ENCODE peak calls at places on chromosomes 11 and 22, in eight cellular contexts. M is tibial artery, X is pancreas, K is heart right ventricle, W is upper lobe of left lung, E is A549, L is left lung, G is ovary. Y is an unnamed sample. For H3K4me1, the result is how much of the 10 kb centered on the place peaks cover.

GRCh38 chr22:43895986-43896645 is 4.3 kb upstream of the PNPLA5 start:
- DNase-seq in M (no peak), X (no peak), K (no peak), W (no peak), E (no peak), L (no peak), G (no peak), Y (no peak)

GRCh38 chr11:8760896-8761295 is 78.3 kb downstream of the RPL27A start:
- DNase-seq in M (no peak), X (no peak), K (no peak), W (no peak), E (no peak), L (no peak), G (no peak), Y (no peak)

GRCh38 chr11:8258771-8259170 is 4.9 kb downstream of the LMO1 start:
- DNase-seq in M (no peak), X (no peak), K (no peak), W (peak), E (no peak), L (no peak), G (no peak), Y (peak)

GRCh38 chr11:117456027-117456720 is 128.5 kb downstream of the CEP164 start:
- DNase-seq in M (no peak), X (no peak), K (no peak), W (no peak), E (no peak), L (no peak), G (no peak), Y (no peak)

GRCh38 chr11:62794201-62794775 is 2.5 kb upstream of the TMEM223 start:
- DNase-seq in M (no peak), X (peak), K (no peak), W (no peak), E (no peak), L (no peak), G (no peak), Y (no peak)

GRCh38 chr11:130088909-130089668 is 19.4 kb downstream of the APLP2 start:
- DNase-seq in M (no peak), X (no peak), K (no peak), W (no peak), E (no peak), L (no peak), G (no peak), Y (no peak)

GRCh38 chr11:103344886-103345285 is 235.7 kb downstream of the DYNC2H1 start:
- DNase-seq in M (no peak), X (no peak), K (no peak), W (no peak), E (no peak), L (no peak), G (no peak), Y (no peak)

GRCh38 chr11:45922425-45923082 is at the start of gene LARGE2:
- DNase-seq in M (no peak), X (peak), K (no peak), W (peak), E (no peak), L (peak), G (no peak), Y (peak)

GRCh38 chr22:38462960-38463784 is 4.7 kb upstream of the KDELR3 start:
- DNase-seq in M (no peak), X (peak), K (peak), W (no peak), E (no peak), L (no peak), G (no peak), Y (peak)

GRCh38 chr11:63838150-63838681 is 694 bp upstream of the MARK2 start:
- DNase-seq in M (no peak), X (no peak), K (peak), W (no peak), E (no peak), L (no peak), G (peak), Y (no peak)
- H3K4me3 ChIP-seq in M (peak), X (no peak), K (peak), W (peak), E (peak), L (peak), G (peak), Y (peak)

GRCh38 chr11:3346587-3346986 is 32.4 kb downstream of the ZNF195 start:
- DNase-seq in M (no peak), X (peak), K (no peak), W (no peak), E (no peak), L (no peak), G (no peak), Y (no peak)
- TF ChIP-seq CTCF in M (no peak), X (no peak), K (no peak), W (no peak), E (no peak), L (no peak), G (no peak), Y (no peak)

DNA sequence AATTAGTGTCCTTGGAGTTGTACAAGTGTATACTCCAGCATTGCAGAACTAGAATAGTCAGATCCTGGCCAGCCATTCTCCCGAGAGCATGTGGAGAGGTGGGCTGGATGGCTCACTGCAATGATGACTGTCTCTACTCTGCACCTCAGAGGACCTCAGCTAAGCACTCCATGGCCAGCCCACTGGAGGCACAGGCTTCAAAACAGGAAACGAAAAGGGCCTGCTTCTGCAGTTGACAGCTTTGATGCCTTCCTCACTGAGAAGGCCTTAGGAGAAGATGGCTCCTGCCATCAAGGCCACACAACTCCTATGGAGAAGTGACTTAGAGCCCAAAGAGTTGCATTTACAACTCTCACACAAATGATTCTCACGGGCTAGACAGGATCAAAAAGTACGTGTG is 9.1 kb downstream of the POLD4 start:
- DNase-seq in M (no peak), X (no peak), K (no peak), W (no peak), E (no peak), L (no peak), G (no peak), Y (no peak)
- H3K4me1 ChIP-seq in M (under half), X (under half), K (under half), W (under half), E (under half), L (under half), G (under half), Y (under half)

DNA sequence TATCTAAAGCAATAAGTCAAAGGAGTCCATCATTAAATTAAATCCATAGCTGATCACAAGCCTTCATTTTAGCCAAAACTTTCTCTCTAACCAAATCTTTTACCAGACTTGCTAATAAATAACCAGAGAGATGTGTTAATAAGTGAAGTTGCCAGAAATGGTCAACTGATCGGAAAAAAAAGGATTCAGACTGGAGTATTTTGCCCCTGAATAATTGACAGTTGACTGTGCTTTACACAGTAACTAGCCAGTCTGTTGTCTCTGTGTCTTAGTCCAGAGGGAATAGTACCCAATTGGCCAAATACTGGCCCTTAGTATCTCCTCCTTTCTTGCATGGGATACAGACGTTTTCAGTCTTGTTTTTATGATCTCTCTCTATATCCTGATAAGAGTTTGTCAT is 75.2 kb downstream of the ZC3H12C start:
- DNase-seq in M (no peak), X (no peak), K (no peak), W (no peak), E (no peak), L (no peak), G (no peak), Y (no peak)
- H3K4me3 ChIP-seq in M (no peak), X (no peak), K (no peak), W (no peak), E (no peak), L (no peak), G (no peak), Y (no peak)

GRCh38 chr11:6817668-6818067 is 18.2 kb upstream of the OR6A2 start:
- DNase-seq in M (no peak), X (no peak), K (no peak), W (no peak), E (no peak), L (no peak), G (no peak), Y (no peak)
- TF ChIP-seq CTCF in M (no peak), X (no peak), K (no peak), W (no peak), E (no peak), L (no peak), G (no peak), Y (no peak)

GRCh38 chr22:20940178-20940790 is 23.1 kb downstream of the CRKL start:
- DNase-seq in M (no peak), X (no peak), K (no peak), W (no peak), E (no peak), L (no peak), G (no peak), Y (no peak)
- H3K4me1 ChIP-seq in M (under half), X (under half), K (half or more), W (half or more), E (under half), L (under half), G (under half), Y (half or more)

GRCh38 chr11:68313574-68314202 is 1.3 kb downstream of the LRP5 start:
- DNase-seq in M (no peak), X (peak), K (no peak), W (no peak), E (peak), L (no peak), G (no peak), Y (peak)

GRCh38 chr11:68309621-68310185 is 2.7 kb upstream of the LRP5 start:
- DNase-seq in M (no peak), X (no peak), K (no peak), W (no peak), E (no peak), L (no peak), G (no peak), Y (no peak)

GRCh38 chr11:68312780-68313573 is 586 bp downstream of the LRP5 start:
- DNase-seq in M (no peak), X (peak), K (no peak), W (no peak), E (no peak), L (no peak), G (no peak), Y (peak)

GRCh38 chr11:68312117-68312779 is at the start of gene LRP5:
- DNase-seq in M (no peak), X (peak), K (no peak), W (peak), E (no peak), L (no peak), G (peak), Y (peak)

GRCh38 chr11:68311155-68312116 is 955 bp upstream of the LRP5 start:
- DNase-seq in M (no peak), X (no peak), K (no peak), W (no peak), E (no peak), L (no peak), G (no peak), Y (peak)
- H3K4me3 ChIP-seq in M (no peak), X (no peak), K (peak), W (peak), E (peak), L (peak), G (peak), Y (peak)

DNA sequence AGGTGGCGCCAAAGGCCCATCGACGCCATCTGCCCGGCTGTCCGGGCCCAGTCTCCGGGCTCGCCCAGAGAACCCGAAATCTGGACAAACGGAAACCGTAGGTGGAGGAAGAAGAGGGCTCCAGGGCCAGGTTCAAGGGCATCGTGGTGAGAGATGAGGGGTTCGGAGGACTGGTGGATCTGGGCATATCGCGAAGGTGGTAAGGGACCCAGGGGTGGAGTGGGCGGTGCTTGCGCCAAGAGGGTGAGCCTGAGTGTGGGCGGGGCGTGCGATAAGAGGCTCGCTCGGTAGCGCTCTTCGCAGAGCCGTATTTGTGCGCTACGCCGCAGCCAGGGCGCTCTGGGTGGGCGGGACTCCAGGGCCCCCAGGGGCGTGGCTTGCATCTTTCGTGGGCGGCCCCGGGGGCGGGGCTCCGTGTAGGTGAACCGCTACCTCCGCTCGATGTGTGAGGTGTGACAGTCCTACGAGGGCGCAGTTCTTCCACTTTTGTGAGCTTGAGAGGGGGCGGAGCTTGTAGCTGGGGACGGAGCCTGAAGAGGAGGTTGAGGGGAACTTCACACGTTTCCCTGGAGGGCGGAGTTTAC is 4.8 kb downstream of the CD248 start:
- DNase-seq in M (peak), X (peak), K (peak), W (peak), E (peak), L (peak), G (peak), Y (peak)
- TF ChIP-seq CTCF in M (peak), X (peak), K (peak), W (peak), E (peak), L (no peak), G (peak), Y (peak)

Y was measured in upper lobe of right lung.